ENCODE peak calls at places on chromosomes 5 and 9, in five cellular contexts. S is lower leg skin; M is endothelial cell; D is SJSA1; B is stimulated activated CD4-positive, alpha-beta T cell treated with anti-CD3 and anti-CD28 coated beads, Interleukin-1b, Interleukin-23, amount 100 ng/mL, for 4 hours. X is an unnamed sample.

GRCh38 chr9:5566054-5566618 is 55.8 kb downstream of the PDCD1LG2 start:
- DNase-seq in S (peak), M (no peak), D (no peak), B (no peak), X (no peak)

GRCh38 chr5:107129051-107129450 is 541.7 kb downstream of the EFNA5 start:
- DNase-seq in S (no peak), M (no peak), D (no peak), B (no peak), X (no peak)

GRCh38 chr5:142600611-142601360 is 85.1 kb downstream of the FGF1 start:
- DNase-seq in S (no peak), M (no peak), D (peak), B (no peak), X (no peak)

GRCh38 chr9:131605770-131606590 is 60.7 kb downstream of the PRRT1B start:
- DNase-seq in S (no peak), M (no peak), D (peak), B (no peak), X (no peak)

GRCh38 chr5:32613050-32613672 is 27.8 kb downstream of the SUB1 start:
- DNase-seq in S (peak), M (peak), D (peak), B (peak), X (peak)

GRCh38 chr5:146620663-146621051 is 104.7 kb upstream of the GPR151 start:
- DNase-seq in S (no peak), M (no peak), D (no peak), B (no peak), X (peak)

GRCh38 chr9:132008871-132009812 is 70.5 kb downstream of the MED27 start:
- DNase-seq in S (peak), M (no peak), D (peak), B (no peak), X (no peak)

GRCh38 chr5:153818626-153819025 is 220.1 kb downstream of the FAM114A2 start:
- DNase-seq in S (no peak), M (no peak), D (peak), B (no peak), X (no peak)

GRCh38 chr9:13443380-13444271 is 164.1 kb upstream of the MPDZ start:
- DNase-seq in S (no peak), M (no peak), D (no peak), B (no peak), X (no peak)

GRCh38 chr5:969421-969839 is 39.2 kb upstream of the NKD2 start:
- DNase-seq in S (no peak), M (no peak), D (no peak), B (no peak), X (peak)

GRCh38 chr5:470961-471749 is 28.2 kb downstream of the EXOC3 start:
- DNase-seq in S (no peak), M (no peak), D (no peak), B (no peak), X (no peak)

GRCh38 chr5:10660135-10660534 is 96.3 kb downstream of the ANKRD33B start:
- DNase-seq in S (no peak), M (no peak), D (no peak), B (no peak), X (no peak)

GRCh38 chr5:172881691-172882370 is 47.8 kb downstream of the ERGIC1 start:
- DNase-seq in S (no peak), M (no peak), D (peak), B (no peak), X (no peak)

GRCh38 chr5:122385786-122386185 is 73.7 kb downstream of the SNCAIP start:
- DNase-seq in S (no peak), M (no peak), D (no peak), B (no peak), X (no peak)

GRCh38 chr5:168467755-168468280 is 18.5 kb upstream of the RARS1 start:
- DNase-seq in S (no peak), M (no peak), D (no peak), B (no peak), X (no peak)

GRCh38 chr5:73946278-73946677 is 320.3 kb downstream of the ARHGEF28 start:
- DNase-seq in S (no peak), M (no peak), D (no peak), B (no peak), X (no peak)

GRCh38 chr9:134868751-134869553 is 11.7 kb upstream of the FCN2 start:
- DNase-seq in S (no peak), M (no peak), D (no peak), B (no peak), X (peak)

GRCh38 chr5:180085837-180086236 is 14.3 kb upstream of the RNF130 start:
- DNase-seq in S (no peak), M (no peak), D (no peak), B (no peak), X (no peak)

GRCh38 chr5:43639566-43639965 is 36.6 kb downstream of the NNT start:
- DNase-seq in S (no peak), M (no peak), D (no peak), B (no peak), X (no peak)

GRCh38 chr5:172508471-172509404 is 54.4 kb upstream of the SH3PXD2B start:
- DNase-seq in S (peak), M (peak), D (no peak), B (no peak), X (no peak)

GRCh38 chr9:80871596-80871995 is 817.8 kb downstream of the TLE1 start:
- DNase-seq in S (no peak), M (no peak), D (no peak), B (no peak), X (no peak)

GRCh38 chr5:32098291-32098690 is 75.8 kb downstream of the GOLPH3 start:
- DNase-seq in S (no peak), M (peak), D (no peak), B (no peak), X (no peak)

GRCh38 chr5:484556-484955 is 39.7 kb downstream of the SLC9A3 start:
- DNase-seq in S (no peak), M (no peak), D (no peak), B (no peak), X (no peak)

GRCh38 chr5:125835293-125836172 is 587.7 kb upstream of the GRAMD2B start:
- DNase-seq in S (no peak), M (peak), D (peak), B (no peak), X (no peak)

GRCh38 chr5:15835514-15835913 is 335.5 kb downstream of the FBXL7 start:
- DNase-seq in S (no peak), M (no peak), D (no peak), B (no peak), X (no peak)

GRCh38 chr9:77021928-77022782 is 2.7 kb downstream of the FOXB2 start:
- DNase-seq in S (no peak), M (no peak), D (no peak), B (no peak), X (no peak)

GRCh38 chr5:141560141-141560540 is 58.7 kb downstream of the DIAPH1 start:
- DNase-seq in S (no peak), M (no peak), D (peak), B (no peak), X (peak)

GRCh38 chr5:172748341-172748843 is 22.6 kb downstream of the DUSP1 start:
- DNase-seq in S (no peak), M (peak), D (no peak), B (no peak), X (no peak)

GRCh38 chr5:119356384-119357188 is 767 bp downstream of the TNFAIP8 start:
- DNase-seq in S (no peak), M (no peak), D (peak), B (no peak), X (no peak)

GRCh38 chr9:125126019-125126746 is 17.1 kb downstream of the SCAI start:
- DNase-seq in S (peak), M (no peak), D (peak), B (peak), X (no peak)